ENCODE peak calls at places on chromosomes 4 and X, in four cellular contexts. U is WTC11, W is HepG2, Q is K562. P is an unnamed sample.

GRCh38 chr4:75513529-75514130 is 573 bp downstream of the RCHY1 start:
- DNase-seq in W (no peak), U (no peak), Q (no peak), P (no peak)

GRCh38 chr4:144674711-144675110 is 28.8 kb downstream of the HHIP start:
- DNase-seq in Q (no peak), U (no peak), W (no peak), P (no peak)

GRCh38 chr4:142567620-142568451 is 278.3 kb downstream of the INPP4B start:
- DNase-seq in W (no peak), Q (no peak), U (no peak), P (no peak)

GRCh38 chrX:41718481-41719245 is 5.3 kb upstream of the GPR82 start:
- DNase-seq in Q (no peak), W (peak; percentile 1), U (peak; percentile 52), P (no peak)

GRCh38 chr4:128831526-128832252 is 22.2 kb downstream of the JADE1 start:
- DNase-seq in Q (no peak), W (peak; percentile 57), U (no peak), P (peak; percentile 23)

GRCh38 chr4:20760053-20760452 is 59.8 kb downstream of the PACRGL start:
- DNase-seq in U (peak; percentile 24), Q (peak; percentile 23), W (no peak), P (peak; percentile 9)

GRCh38 chr4:98662619-98663225 is 4.3 kb upstream of the TSPAN5 start:
- DNase-seq in W (no peak), Q (no peak), U (peak; percentile 57), P (no peak)

GRCh38 chr4:139934786-139935330 is 219.1 kb downstream of the MAML3 start:
- DNase-seq in U (no peak), W (no peak), Q (no peak), P (no peak)

GRCh38 chrX:63967541-63967940 is 182.5 kb upstream of the ARHGEF9 start:
- DNase-seq in Q (no peak), W (no peak), U (no peak), P (no peak)

GRCh38 chrX:12390301-12390700 is 252.0 kb downstream of the FRMPD4 start:
- DNase-seq in W (no peak), U (no peak), Q (no peak), P (no peak)

GRCh38 chrX:101759000-101759399 is 99.3 kb upstream of the ARMCX2 start:
- DNase-seq in U (peak; percentile 56), W (peak; percentile 2), Q (peak; percentile 22), P (peak; percentile 46)

GRCh38 chrX:123920065-123920785 is 41.3 kb upstream of the STAG2 start:
- DNase-seq in W (no peak), U (no peak), Q (no peak), P (no peak)

GRCh38 chr4:68498413-68499007 is 51.2 kb downstream of the TMPRSS11E start:
- DNase-seq in U (peak; percentile 65), Q (peak; percentile 29), W (peak; percentile 78), P (peak; percentile 46)

GRCh38 chr4:20622701-20623100 is 77.6 kb upstream of the PACRGL start:
- DNase-seq in W (no peak), U (no peak), Q (no peak), P (no peak)

GRCh38 chrX:130861462-130861861 is 41.5 kb downstream of the ENOX2 start:
- DNase-seq in W (no peak), Q (no peak), U (no peak), P (no peak)

GRCh38 chr4:186651624-186652023 is 72.0 kb downstream of the FAT1 start:
- DNase-seq in Q (no peak), U (no peak), W (no peak), P (peak; percentile 33)

GRCh38 chr4:90922174-90922573 is 795.0 kb downstream of the CCSER1 start:
- DNase-seq in Q (no peak), W (no peak), U (no peak), P (no peak)

GRCh38 chr4:56686537-56687231 is 5.6 kb upstream of the HOPX start:
- DNase-seq in W (no peak), Q (no peak), U (no peak), P (no peak)

GRCh38 chrX:17812763-17813162 is 48.3 kb downstream of the RAI2 start:
- DNase-seq in U (no peak), W (no peak), Q (peak; percentile 33), P (peak; percentile 57)

GRCh38 chrX:23287191-23287764 is 47.4 kb upstream of the PTCHD1 start:
- DNase-seq in Q (no peak), U (no peak), W (no peak), P (no peak)
- TF ChIP-seq ELF4 in Q (no peak), U (no peak), W (no peak), P (no peak)

DNA sequence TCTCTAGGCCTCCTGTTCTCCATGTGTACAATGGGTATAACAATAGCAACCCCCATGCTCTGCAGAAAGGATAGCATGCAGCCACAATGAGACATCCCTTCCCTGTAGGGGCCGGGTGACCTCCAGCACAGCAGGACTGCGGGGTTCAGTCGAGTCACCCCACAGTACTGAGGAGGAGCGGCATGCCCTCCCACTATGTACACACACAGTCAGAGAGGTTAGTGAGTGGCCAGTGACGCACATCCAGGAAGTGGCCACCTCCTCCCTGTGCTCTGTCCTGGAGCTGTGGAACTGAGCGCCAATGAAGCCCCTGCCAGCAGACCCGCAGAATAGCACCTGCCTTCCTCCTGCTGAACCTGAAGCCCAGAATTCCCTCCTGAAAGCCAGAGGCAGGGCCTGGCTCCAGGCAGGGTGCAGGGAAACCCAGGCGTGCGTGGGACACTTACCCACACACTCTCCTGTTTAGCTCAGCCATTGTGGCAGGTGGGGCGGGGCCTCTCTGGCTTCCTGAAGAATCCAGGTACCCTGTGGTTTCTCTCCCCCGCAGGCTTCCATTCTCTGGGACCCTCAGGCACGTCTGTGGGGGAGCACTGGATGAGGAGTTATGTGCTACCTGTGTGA is 50.0 kb downstream of the WFS1 start:
- DNase-seq in Q (no peak), W (no peak), U (no peak), P (no peak)
- TF ChIP-seq ELF4 in Q (no peak), W (no peak), U (no peak), P (no peak)

GRCh38 chr4:175514174-175514573 is 297.9 kb downstream of the GPM6A start:
- DNase-seq in Q (no peak), W (no peak), U (no peak), P (no peak)

GRCh38 chr4:175509320-175509719 is 302.7 kb downstream of the GPM6A start:
- DNase-seq in U (peak; percentile 38), W (peak; percentile 12), Q (no peak), P (peak; percentile 48)

DNA sequence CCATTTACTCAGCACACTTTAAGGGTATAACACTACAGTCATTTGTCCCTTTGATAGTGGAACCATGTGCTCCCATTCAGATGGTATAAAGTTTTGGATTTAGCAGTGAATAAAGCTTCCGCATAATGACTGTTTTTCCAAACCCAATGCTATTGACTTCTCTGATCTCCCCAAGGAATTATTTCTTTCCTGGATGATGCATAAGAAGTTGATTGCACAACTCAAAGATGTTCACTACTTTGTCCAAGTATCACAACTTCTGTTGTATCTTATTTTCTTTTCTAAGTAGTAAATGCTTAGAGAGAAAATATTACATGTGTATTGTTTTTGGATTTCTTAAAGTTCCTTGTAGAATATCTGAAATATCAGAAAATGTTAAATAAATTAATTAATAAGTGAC is 300.2 kb downstream of the GPM6A start:
- DNase-seq in W (no peak), U (no peak), Q (no peak), P (no peak)
- TF ChIP-seq ELF4 in W (no peak), U (no peak), Q (no peak), P (no peak)

GRCh38 chr4:118790544-118790943 is 45.4 kb downstream of the SEC24D start:
- DNase-seq in Q (no peak), U (no peak), W (no peak), P (no peak)
- TF ChIP-seq ELF4 in Q (no peak), U (no peak), W (no peak), P (no peak)

DNA sequence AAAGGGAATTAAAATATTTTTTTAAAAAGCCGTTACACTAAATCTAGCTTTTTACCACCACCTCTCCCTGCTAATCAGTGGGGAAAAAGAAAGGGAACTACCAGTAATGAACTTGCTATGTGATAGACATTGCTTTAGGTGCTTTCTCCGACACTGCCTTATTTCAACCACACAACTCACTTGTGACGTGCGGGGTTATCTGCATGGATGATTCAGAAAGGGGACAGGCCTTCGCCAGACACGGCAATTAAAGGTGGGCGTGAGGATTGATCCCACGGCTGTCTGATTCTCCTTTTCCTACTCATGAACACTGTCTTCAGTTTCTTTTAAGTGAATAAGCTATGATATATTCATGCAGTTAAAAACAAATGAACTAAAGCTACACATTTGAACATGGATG is 882 bp upstream of the CXCR3 start:
- DNase-seq in Q (no peak), W (no peak), U (no peak), P (no peak)
- TF ChIP-seq ELF4 in Q (no peak), W (no peak), U (no peak), P (no peak)

GRCh38 chrX:334331-334891 is 15.8 kb upstream of the GTPBP6 start:
- DNase-seq in Q (no peak), W (no peak), U (no peak), P (no peak)
- TF ChIP-seq ELF4 in Q (no peak), W (no peak), U (no peak), P (no peak)